ENCODE peak calls at places on chromosomes 5 and 9, in seven cellular contexts. One of them, this sample, is unnamed.

GRCh38 chr5:150238646-150239045 is 48.8 kb downstream of the SLC6A7 start:
- DNase-seq in PC-9: no peak
- DNase-seq in activated CD4-positive, alpha-beta memory T cell treated with anti-CD3 and anti-CD28 coated beads, Interleukin-2, amount 10 ng/mL, durations not matched to agents 7 days and 5 days: no peak
- DNase-seq in stimulated activated CD4-positive, alpha-beta T cell treated with anti-CD3 and anti-CD28 coated beads, Interleukin-4, amount 100 ng/mL, for 48 hours: no peak
- DNase-seq in uterus: no peak
- DNase-seq in mucosa of descending colon: no peak
- DNase-seq in AG04449: no peak
- DNase-seq in this sample: no peak

GRCh38 chr5:158456756-158457155 is 597.8 kb upstream of the CLINT1 start:
- DNase-seq in AG04449: peak
- DNase-seq in mucosa of descending colon: no peak
- DNase-seq in activated CD4-positive, alpha-beta memory T cell treated with anti-CD3 and anti-CD28 coated beads, Interleukin-2, amount 10 ng/mL, durations not matched to agents 7 days and 5 days: no peak
- DNase-seq in PC-9: no peak
- DNase-seq in stimulated activated CD4-positive, alpha-beta T cell treated with anti-CD3 and anti-CD28 coated beads, Interleukin-4, amount 100 ng/mL, for 48 hours: no peak
- DNase-seq in uterus: no peak
- DNase-seq in this sample: peak

GRCh38 chr5:53397845-53398244 is 82.6 kb upstream of the FST start:
- DNase-seq in mucosa of descending colon: no peak
- DNase-seq in activated CD4-positive, alpha-beta memory T cell treated with anti-CD3 and anti-CD28 coated beads, Interleukin-2, amount 10 ng/mL, durations not matched to agents 7 days and 5 days: no peak
- DNase-seq in PC-9: peak
- DNase-seq in stimulated activated CD4-positive, alpha-beta T cell treated with anti-CD3 and anti-CD28 coated beads, Interleukin-4, amount 100 ng/mL, for 48 hours: no peak
- DNase-seq in uterus: no peak
- DNase-seq in AG04449: no peak
- DNase-seq in this sample: peak

GRCh38 chr9:109779711-109780452 is at the start of gene PALM2AKAP2:
- DNase-seq in AG04449: no peak
- DNase-seq in PC-9: peak
- DNase-seq in uterus: peak
- DNase-seq in activated CD4-positive, alpha-beta memory T cell treated with anti-CD3 and anti-CD28 coated beads, Interleukin-2, amount 10 ng/mL, durations not matched to agents 7 days and 5 days: no peak
- DNase-seq in stimulated activated CD4-positive, alpha-beta T cell treated with anti-CD3 and anti-CD28 coated beads, Interleukin-4, amount 100 ng/mL, for 48 hours: no peak
- DNase-seq in mucosa of descending colon: peak
- DNase-seq in this sample: peak

GRCh38 chr5:56516936-56517521 is 283.9 kb upstream of the ANKRD55 start:
- DNase-seq in AG04449: no peak
- DNase-seq in activated CD4-positive, alpha-beta memory T cell treated with anti-CD3 and anti-CD28 coated beads, Interleukin-2, amount 10 ng/mL, durations not matched to agents 7 days and 5 days: no peak
- DNase-seq in PC-9: peak
- DNase-seq in mucosa of descending colon: no peak
- DNase-seq in stimulated activated CD4-positive, alpha-beta T cell treated with anti-CD3 and anti-CD28 coated beads, Interleukin-4, amount 100 ng/mL, for 48 hours: no peak
- DNase-seq in uterus: no peak
- DNase-seq in this sample: no peak

GRCh38 chr9:135139366-135139965 is 52.0 kb downstream of the OLFM1 start:
- DNase-seq in mucosa of descending colon: no peak
- DNase-seq in activated CD4-positive, alpha-beta memory T cell treated with anti-CD3 and anti-CD28 coated beads, Interleukin-2, amount 10 ng/mL, durations not matched to agents 7 days and 5 days: no peak
- DNase-seq in PC-9: no peak
- DNase-seq in uterus: no peak
- DNase-seq in stimulated activated CD4-positive, alpha-beta T cell treated with anti-CD3 and anti-CD28 coated beads, Interleukin-4, amount 100 ng/mL, for 48 hours: no peak
- DNase-seq in AG04449: no peak
- DNase-seq in this sample: no peak

GRCh38 chr5:81019748-81020147 is 59.6 kb downstream of the RASGRF2 start:
- DNase-seq in PC-9: no peak
- DNase-seq in stimulated activated CD4-positive, alpha-beta T cell treated with anti-CD3 and anti-CD28 coated beads, Interleukin-4, amount 100 ng/mL, for 48 hours: no peak
- DNase-seq in AG04449: no peak
- DNase-seq in uterus: no peak
- DNase-seq in activated CD4-positive, alpha-beta memory T cell treated with anti-CD3 and anti-CD28 coated beads, Interleukin-2, amount 10 ng/mL, durations not matched to agents 7 days and 5 days: no peak
- DNase-seq in mucosa of descending colon: no peak
- DNase-seq in this sample: no peak

GRCh38 chr5:159581502-159582249 is 251.4 kb upstream of the IL12B start:
- DNase-seq in PC-9: peak
- DNase-seq in stimulated activated CD4-positive, alpha-beta T cell treated with anti-CD3 and anti-CD28 coated beads, Interleukin-4, amount 100 ng/mL, for 48 hours: no peak
- DNase-seq in activated CD4-positive, alpha-beta memory T cell treated with anti-CD3 and anti-CD28 coated beads, Interleukin-2, amount 10 ng/mL, durations not matched to agents 7 days and 5 days: no peak
- DNase-seq in mucosa of descending colon: no peak
- DNase-seq in AG04449: peak
- DNase-seq in uterus: no peak
- DNase-seq in this sample: peak

GRCh38 chr5:74028406-74028805 is 402.4 kb downstream of the ARHGEF28 start:
- DNase-seq in PC-9: peak
- DNase-seq in stimulated activated CD4-positive, alpha-beta T cell treated with anti-CD3 and anti-CD28 coated beads, Interleukin-4, amount 100 ng/mL, for 48 hours: no peak
- DNase-seq in AG04449: no peak
- DNase-seq in uterus: no peak
- DNase-seq in mucosa of descending colon: no peak
- DNase-seq in activated CD4-positive, alpha-beta memory T cell treated with anti-CD3 and anti-CD28 coated beads, Interleukin-2, amount 10 ng/mL, durations not matched to agents 7 days and 5 days: no peak
- DNase-seq in this sample: no peak

GRCh38 chr9:130542457-130543228 is 36.7 kb upstream of the FUBP3 start:
- DNase-seq in stimulated activated CD4-positive, alpha-beta T cell treated with anti-CD3 and anti-CD28 coated beads, Interleukin-4, amount 100 ng/mL, for 48 hours: no peak
- DNase-seq in PC-9: no peak
- DNase-seq in AG04449: no peak
- DNase-seq in uterus: no peak
- DNase-seq in mucosa of descending colon: no peak
- DNase-seq in activated CD4-positive, alpha-beta memory T cell treated with anti-CD3 and anti-CD28 coated beads, Interleukin-2, amount 10 ng/mL, durations not matched to agents 7 days and 5 days: no peak
- DNase-seq in this sample: no peak

This sample was measured in SJSA1.